ENCODE peak calls at places on chromosomes 16 and 17, in four cellular contexts. R is MM.1S, C is stomach, O is MG63. A is an unnamed sample. For H3K27me3, the result is how much of the 10 kb centered on the place peaks cover.

GRCh38 chr17:70076189-70076588 is 1.2 kb downstream of the KCNJ16 start:
- DNase-seq in R (no peak), C (no peak), O (no peak), A (no peak)

GRCh38 chr16:57637424-57637823 is 9.0 kb downstream of the ADGRG1 start:
- DNase-seq in C (no peak), O (no peak), R (no peak), A (no peak)

GRCh38 chr16:52773026-52773425 is 226.1 kb upstream of the TOX3 start:
- DNase-seq in C (no peak), R (no peak), O (no peak), A (no peak)

GRCh38 chr17:1004769-1005295 is 7.9 kb downstream of the TIMM22 start:
- DNase-seq in R (no peak), O (no peak), C (peak), A (no peak)

GRCh38 chr17:62995377-62995885 is 29.4 kb downstream of the TANC2 start:
- DNase-seq in R (peak), O (peak), C (peak), A (no peak)

GRCh38 chr17:6870841-6871240 is 39.3 kb upstream of the TEKT1 start:
- DNase-seq in O (no peak), C (no peak), R (no peak), A (no peak)

GRCh38 chr17:19321481-19322128 is 40.9 kb downstream of the B9D1 start:
- DNase-seq in C (no peak), O (no peak), R (no peak), A (no peak)

GRCh38 chr16:56583351-56583910 is 5.9 kb upstream of the MT3 start:
- DNase-seq in R (no peak), O (no peak), C (no peak), A (no peak)

GRCh38 chr16:72946474-72947194 is 101.3 kb downstream of the ZFHX3 start:
- DNase-seq in O (no peak), C (peak), R (no peak), A (no peak)

GRCh38 chr16:74778646-74779045 is 4.0 kb upstream of the FA2H start:
- DNase-seq in R (no peak), C (peak), O (no peak), A (no peak)

GRCh38 chr17:19978206-19978802 is 676 bp upstream of the AKAP10 start:
- DNase-seq in O (no peak), R (peak), C (no peak), A (peak)

GRCh38 chr17:68910256-68910705 is 44.9 kb downstream of the ABCA8 start:
- DNase-seq in C (no peak), O (no peak), R (no peak), A (no peak)

GRCh38 chr17:64778367-64779290 is 116.5 kb upstream of the SMURF2 start:
- DNase-seq in R (no peak), O (no peak), C (peak), A (no peak)

GRCh38 chr16:56481468-56482112 is 30.2 kb downstream of the OGFOD1 start:
- DNase-seq in C (no peak), R (no peak), O (no peak), A (no peak)

GRCh38 chr17:6627019-6627418 is 13.5 kb downstream of the KIAA0753 start:
- DNase-seq in R (no peak), C (no peak), O (no peak), A (no peak)

GRCh38 chr16:74521691-74522090 is 85.2 kb downstream of the GLG1 start:
- DNase-seq in C (no peak), R (no peak), O (peak), A (no peak)

GRCh38 chr17:68107373-68107772 is 71.8 kb downstream of the KPNA2 start:
- DNase-seq in C (no peak), O (no peak), R (no peak), A (no peak)

GRCh38 chr17:59154721-59155438 is at the start of gene SKA2:
- DNase-seq in O (peak), C (peak), R (no peak), A (peak)

GRCh38 chr17:63635787-63636186 is 13.6 kb downstream of the MAP3K3 start:
- DNase-seq in R (no peak), C (no peak), O (no peak), A (no peak)

GRCh38 chr16:85210423-85211169 is 98.3 kb upstream of the CIBAR2 start:
- DNase-seq in C (no peak), R (no peak), O (peak), A (no peak)

GRCh38 chr17:17152385-17152784 is 53.7 kb downstream of the PLD6 start:
- DNase-seq in C (peak), R (no peak), O (peak), A (no peak)

GRCh38 chr17:58333396-58334207 is 5.0 kb upstream of the TSPOAP1 start:
- DNase-seq in O (no peak), C (no peak), R (no peak), A (no peak)

GRCh38 chr16:5971924-5972323 is 874.3 kb upstream of the EEF2KMT start:
- DNase-seq in R (no peak), C (no peak), O (no peak), A (no peak)

GRCh38 chr16:87160218-87160617 is 157.0 kb downstream of the C16orf95 start:
- DNase-seq in C (no peak), R (no peak), O (no peak), A (no peak)

GRCh38 chr16:66660422-66661209 is 35.9 kb downstream of the CMTM4 start:
- DNase-seq in R (no peak), O (peak), C (peak), A (no peak)

GRCh38 chr16:63289834-63290460 is 1253.7 kb upstream of the CDH8 start:
- DNase-seq in R (peak), O (peak), C (peak), A (no peak)

GRCh38 chr16:56744996-56745640 is 15.2 kb downstream of the NUP93 start:
- DNase-seq in O (no peak), R (no peak), C (no peak), A (no peak)

GRCh38 chr17:7330099-7331015 is 1.2 kb upstream of the NEURL4 start:
- DNase-seq in R (peak), O (peak), C (peak), A (peak)

GRCh38 chr17:76166168-76166567 is 25.1 kb upstream of the FOXJ1 start:
- DNase-seq in R (no peak), O (peak), C (no peak), A (no peak)

GRCh38 chr16:3589441-3589921 is 12.3 kb upstream of the NLRC3 start:
- DNase-seq in O (no peak), C (no peak), R (no peak), A (no peak)

GRCh38 chr16:87395181-87395842 is 3.2 kb downstream of the MAP1LC3B start:
- DNase-seq in R (no peak), O (no peak), C (no peak), A (no peak)

GRCh38 chr17:73203135-73203787 is 10.4 kb downstream of the COG1 start:
- DNase-seq in C (peak), R (no peak), O (peak), A (no peak)

GRCh38 chr17:60542066-60542465 is 16.0 kb upstream of the APPBP2 start:
- DNase-seq in C (no peak), R (no peak), O (no peak), A (no peak)

GRCh38 chr17:61361084-61361483 is 38.6 kb upstream of the TBX2 start:
- DNase-seq in C (no peak), R (no peak), O (no peak), A (no peak)

GRCh38 chr16:87064731-87065720 is 252.2 kb downstream of the C16orf95 start:
- DNase-seq in R (no peak), C (no peak), O (no peak), A (no peak)

GRCh38 chr16:75095637-75096036 is 20.9 kb downstream of the LDHD start:
- DNase-seq in O (no peak), R (no peak), C (no peak), A (no peak)

GRCh38 chr17:16447676-16448075 is 32.3 kb downstream of the TRPV2 start:
- DNase-seq in R (no peak), C (no peak), O (peak), A (no peak)

GRCh38 chr16:11977206-11978041 is 890 bp downstream of the SNX29 start:
- DNase-seq in O (peak), R (no peak), C (no peak), A (no peak)

GRCh38 chr17:15341385-15341849 is at the start of gene TEKT3:
- DNase-seq in R (no peak), C (peak), O (peak), A (no peak)

GRCh38 chr17:47872019-47872650 is 21.2 kb upstream of the SP6 start:
- DNase-seq in O (no peak), C (no peak), R (no peak), A (no peak)
- H3K27me3 ChIP-seq in O (under half), C (under half), R (half or more), A (under half)

GRCh38 chr16:800834-801488 is 427 bp upstream of the GNG13 start:
- DNase-seq in R (no peak), C (no peak), O (no peak), A (no peak)

GRCh38 chr16:799111-799947 is 1.2 kb downstream of the GNG13 start:
- DNase-seq in R (no peak), O (no peak), C (no peak), A (no peak)

GRCh38 chr16:798666-799065 is 1.9 kb downstream of the GNG13 start:
- DNase-seq in R (no peak), O (no peak), C (no peak), A (no peak)

GRCh38 chr16:801584-802363 is 1.2 kb upstream of the GNG13 start:
- DNase-seq in O (no peak), R (no peak), C (no peak), A (no peak)

DNA sequence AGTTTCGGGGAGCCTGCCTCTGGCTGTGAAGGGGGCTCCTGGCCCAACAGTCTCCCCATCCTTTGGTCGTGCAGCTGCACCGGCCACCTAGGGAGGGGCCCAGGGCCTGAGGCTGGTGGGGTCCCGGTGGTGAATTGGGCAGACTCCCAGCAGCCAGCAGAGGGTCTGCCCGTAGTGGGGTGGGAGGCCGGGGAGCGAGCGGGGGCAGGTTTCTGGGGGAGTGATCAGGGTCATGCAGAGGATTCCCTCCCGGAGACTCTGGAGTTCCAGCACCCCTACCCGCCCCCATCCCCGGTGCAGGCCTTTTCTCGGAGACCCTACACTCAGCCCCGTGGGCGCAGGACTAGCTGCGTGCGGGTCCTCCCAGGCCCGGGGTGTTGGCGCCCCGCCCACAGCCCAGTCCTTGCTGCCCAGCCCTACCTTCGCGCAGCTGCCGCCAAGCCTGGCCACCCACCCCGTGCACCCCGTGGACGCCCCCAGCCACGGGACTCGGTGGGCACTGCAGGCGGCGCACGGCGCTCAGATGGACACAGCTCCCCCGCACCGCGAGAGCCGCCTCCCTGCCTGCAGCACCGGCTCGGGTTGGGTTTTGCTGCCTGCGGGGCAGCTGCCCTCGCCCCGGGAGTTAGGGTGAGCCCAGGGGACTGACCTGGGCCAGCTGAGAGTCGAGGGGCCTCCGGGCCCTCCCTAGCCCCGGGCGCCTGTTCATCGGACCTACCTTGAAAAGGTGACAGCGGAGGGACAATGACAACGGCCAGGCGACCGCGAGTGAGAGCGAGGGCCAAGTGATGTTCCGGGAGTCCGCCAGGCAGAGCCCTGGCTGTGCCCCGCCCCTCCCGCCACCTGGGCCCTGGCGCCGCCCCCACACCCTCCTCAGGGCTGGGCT is at the start of gene GNG13:
- DNase-seq in C (no peak), R (no peak), O (no peak), A (no peak)
- H3K27me3 ChIP-seq in C (under half), R (under half), O (under half), A (under half)

GRCh38 chr17:11637796-11638195 is 39.5 kb downstream of the DNAH9 start:
- DNase-seq in C (no peak), R (no peak), O (no peak), A (no peak)
- H3K27me3 ChIP-seq in C (under half), R (under half), O (under half), A (under half)

GRCh38 chr16:62034236-62035114 is 1.8 kb downstream of the CDH8 start:
- DNase-seq in C (no peak), R (no peak), O (no peak), A (no peak)
- H3K27me3 ChIP-seq in C (under half), R (under half), O (under half), A (under half)

GRCh38 chr17:79255471-79255870 is 180.8 kb downstream of the ENGASE start:
- DNase-seq in R (no peak), O (no peak), C (no peak), A (no peak)

GRCh38 chr17:79261361-79262072 is 186.9 kb downstream of the ENGASE start:
- DNase-seq in O (no peak), C (no peak), R (no peak), A (no peak)

GRCh38 chr17:79255926-79256325 is 181.3 kb downstream of the ENGASE start:
- DNase-seq in R (no peak), O (no peak), C (no peak), A (no peak)

GRCh38 chr17:79258042-79258441 is 183.4 kb downstream of the ENGASE start:
- DNase-seq in R (no peak), O (no peak), C (no peak), A (no peak)

DNA sequence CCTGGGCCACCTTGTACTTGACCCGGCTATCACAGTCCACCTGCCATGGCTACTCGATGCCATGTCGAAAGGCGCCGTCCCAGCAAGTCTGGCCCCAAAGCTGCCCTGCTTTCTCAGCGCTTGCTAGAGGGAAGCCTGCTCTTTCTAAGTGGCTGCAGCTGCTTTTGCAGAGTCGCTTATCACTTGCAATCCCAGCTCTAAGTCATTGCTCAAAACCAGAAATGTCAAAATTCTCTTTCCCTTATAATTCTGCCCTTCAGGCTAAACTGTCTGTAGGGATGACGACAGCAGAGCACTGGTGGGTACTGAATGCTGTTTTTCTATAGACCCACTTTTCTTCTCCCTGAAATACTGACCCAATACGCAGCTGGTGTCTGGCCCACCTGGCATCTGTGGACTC is 184.2 kb downstream of the ENGASE start:
- DNase-seq in R (no peak), C (no peak), O (no peak), A (no peak)
- H3K27me3 ChIP-seq in R (half or more), C (under half), O (half or more), A (under half)

A was measured in naive thymus-derived CD4-positive, alpha-beta T cell.